ENCODE peak calls at places on chromosome 7, in nine cellular contexts. Q, B, F, W, G, U, A, L and O are unnamed samples.

GRCh38 chr7:129649128-129649690 is 37.7 kb downstream of the NRF1 start:
- DNase-seq in Q (no peak), B (no peak), F (no peak), W (no peak), G (no peak), U (no peak), A (no peak), L (no peak), O (no peak)

GRCh38 chr7:425794-426188 is 93.9 kb downstream of the PDGFA start:
- DNase-seq in Q (no peak), B (no peak), F (no peak), W (no peak), G (no peak), U (no peak), A (no peak), L (no peak), O (no peak)

GRCh38 chr7:121083138-121083789 is 94.8 kb downstream of the CPED1 start:
- DNase-seq in Q (no peak), B (no peak), F (no peak), W (no peak), G (no peak), U (no peak), A (no peak), L (no peak), O (no peak)

GRCh38 chr7:81488210-81488609 is 281.6 kb downstream of the HGF start:
- DNase-seq in Q (no peak), B (no peak), F (no peak), W (no peak), G (no peak), U (no peak), A (no peak), L (no peak), O (no peak)

GRCh38 chr7:150503581-150503980 is 11.1 kb upstream of the GIMAP7 start:
- DNase-seq in Q (no peak), B (no peak), F (no peak), W (no peak), G (no peak), U (no peak), A (no peak), L (no peak), O (no peak)

GRCh38 chr7:5525271-5526189 is 101.9 kb upstream of the TNRC18 start:
- DNase-seq in Q (peak; percentile 10), B (no peak), F (no peak), W (no peak), G (no peak), U (no peak), A (peak; percentile 25), L (no peak), O (no peak)

GRCh38 chr7:142313528-142313927 is 55.7 kb upstream of the PRSS58 start:
- DNase-seq in Q (peak; percentile 30), B (no peak), F (no peak), W (no peak), G (no peak), U (no peak), A (peak; percentile 73), L (no peak), O (no peak)

GRCh38 chr7:93910076-93910994 is 4.0 kb downstream of the GNGT1 start:
- DNase-seq in Q (no peak), B (peak; percentile 43), F (no peak), W (peak; percentile 82), G (no peak), U (no peak), A (no peak), L (no peak), O (peak; percentile 50)

GRCh38 chr7:154493594-154493993 is 441.4 kb downstream of the DPP6 start:
- DNase-seq in Q (no peak), B (no peak), F (no peak), W (no peak), G (no peak), U (no peak), A (no peak), L (no peak), O (no peak)

GRCh38 chr7:154484943-154485342 is 432.7 kb downstream of the DPP6 start:
- DNase-seq in Q (no peak), B (no peak), F (no peak), W (no peak), G (no peak), U (no peak), A (no peak), L (no peak), O (no peak)

GRCh38 chr7:154484406-154484805 is 432.2 kb downstream of the DPP6 start:
- DNase-seq in Q (no peak), B (no peak), F (no peak), W (no peak), G (no peak), U (no peak), A (no peak), L (no peak), O (no peak)

DNA sequence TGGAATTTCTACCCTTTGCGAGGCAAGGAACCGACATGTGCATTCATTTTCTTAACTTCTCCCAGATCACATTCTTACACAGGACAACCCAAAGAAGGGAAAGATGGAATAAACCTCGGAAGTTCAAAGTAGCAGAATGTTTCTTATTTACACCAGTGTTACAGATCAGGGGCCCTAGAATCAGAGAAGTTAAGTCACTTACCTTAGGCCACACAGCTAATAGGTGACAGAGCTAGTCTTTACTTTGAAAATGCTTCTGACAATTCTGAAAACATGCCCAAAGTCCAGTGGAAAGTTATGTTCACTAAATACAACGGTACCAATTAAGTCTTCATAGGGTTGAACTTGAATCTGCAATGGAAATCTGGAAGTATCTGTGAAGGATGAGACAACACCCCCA is 437.7 kb downstream of the DPP6 start:
- DNase-seq in Q (no peak), B (no peak), F (no peak), W (no peak), G (no peak), U (no peak), A (no peak), L (no peak), O (no peak)
- H3K4me1 ChIP-seq in Q (no peaks in the 10 kb centered on the region), B (no peaks in the 10 kb centered on the region), F (no peaks in the 10 kb centered on the region), W (no peaks in the 10 kb centered on the region), G (no peaks in the 10 kb centered on the region), U (no peaks in the 10 kb centered on the region), A (no peaks in the 10 kb centered on the region), L (no peaks in the 10 kb centered on the region), O (no peaks in the 10 kb centered on the region)

GRCh38 chr7:131013716-131014115 is 279.7 kb upstream of the KLF14 start:
- DNase-seq in Q (no peak), B (no peak), F (no peak), W (no peak), G (no peak), U (no peak), A (no peak), L (no peak), O (no peak)

GRCh38 chr7:131011976-131012375 is 278.0 kb upstream of the KLF14 start:
- DNase-seq in Q (no peak), B (no peak), F (no peak), W (no peak), G (no peak), U (no peak), A (no peak), L (no peak), O (no peak)

GRCh38 chr7:131012477-131013031 is 278.5 kb upstream of the KLF14 start:
- DNase-seq in Q (no peak), B (no peak), F (no peak), W (no peak), G (no peak), U (no peak), A (no peak), L (no peak), O (no peak)

GRCh38 chr7:131016230-131016629 is 282.2 kb upstream of the KLF14 start:
- DNase-seq in Q (no peak), B (no peak), F (no peak), W (no peak), G (no peak), U (no peak), A (no peak), L (no peak), O (no peak)

GRCh38 chr7:131015131-131015954 is 281.3 kb upstream of the KLF14 start:
- DNase-seq in Q (no peak), B (no peak), F (no peak), W (no peak), G (no peak), U (no peak), A (no peak), L (no peak), O (no peak)
- H3K4me1 ChIP-seq in Q (peaks cover 71% of the 10 kb centered on the region), B (peaks cover 84% of the 10 kb centered on the region), F (peaks cover 21% of the 10 kb centered on the region), W (peaks cover 38% of the 10 kb centered on the region), G (no peaks in the 10 kb centered on the region), U (peaks cover 70% of the 10 kb centered on the region), A (peaks cover 20% of the 10 kb centered on the region), L (peaks cover 69% of the 10 kb centered on the region), O (peaks cover 81% of the 10 kb centered on the region)

GRCh38 chr7:50621932-50622587 is 56.9 kb upstream of the DDC start:
- DNase-seq in Q (no peak), B (peak; percentile 43), F (no peak), W (no peak), G (peak; percentile 14), U (no peak), A (no peak), L (no peak), O (no peak)

GRCh38 chr7:50621206-50621605 is 56.0 kb upstream of the DDC start:
- DNase-seq in Q (no peak), B (no peak), F (no peak), W (no peak), G (peak; percentile 28), U (no peak), A (no peak), L (no peak), O (no peak)

GRCh38 chr7:50620418-50620817 is 55.2 kb upstream of the DDC start:
- DNase-seq in Q (no peak), B (no peak), F (no peak), W (no peak), G (peak; percentile 9), U (no peak), A (no peak), L (no peak), O (no peak)

GRCh38 chr7:50625360-50625759 is 60.2 kb upstream of the DDC start:
- DNase-seq in Q (no peak), B (no peak), F (no peak), W (no peak), G (peak; percentile 19), U (no peak), A (no peak), L (no peak), O (no peak)

DNA sequence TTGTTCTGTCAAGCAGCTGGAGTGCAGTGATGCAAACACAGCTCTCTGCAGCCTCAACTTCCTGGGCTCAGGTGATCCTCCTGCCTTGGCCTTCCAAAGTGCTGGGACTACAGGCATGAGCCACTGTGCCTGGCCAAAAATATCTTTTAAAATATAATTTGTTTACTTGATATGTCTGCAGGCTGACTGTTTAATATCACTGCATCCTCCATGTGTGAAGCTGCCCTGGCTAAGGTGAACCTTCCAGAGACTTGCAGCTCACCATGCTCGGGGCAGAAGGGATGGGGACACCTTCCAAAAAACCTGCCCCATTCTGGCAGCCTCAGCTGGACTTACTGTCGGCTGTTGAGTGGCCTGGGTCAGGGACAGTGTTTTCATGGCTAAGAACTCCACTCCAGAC is 57.6 kb upstream of the DDC start:
- DNase-seq in Q (no peak), B (no peak), F (no peak), W (no peak), G (peak; percentile 12), U (no peak), A (no peak), L (no peak), O (no peak)
- H3K4me1 ChIP-seq in Q (no peaks in the 10 kb centered on the region), B (peaks cover 45% of the 10 kb centered on the region), F (no peaks in the 10 kb centered on the region), W (peaks cover 3% of the 10 kb centered on the region), G (peaks cover 23% of the 10 kb centered on the region), U (peaks cover 5% of the 10 kb centered on the region), A (no peaks in the 10 kb centered on the region), L (no peaks in the 10 kb centered on the region), O (peaks cover 18% of the 10 kb centered on the region)

DNA sequence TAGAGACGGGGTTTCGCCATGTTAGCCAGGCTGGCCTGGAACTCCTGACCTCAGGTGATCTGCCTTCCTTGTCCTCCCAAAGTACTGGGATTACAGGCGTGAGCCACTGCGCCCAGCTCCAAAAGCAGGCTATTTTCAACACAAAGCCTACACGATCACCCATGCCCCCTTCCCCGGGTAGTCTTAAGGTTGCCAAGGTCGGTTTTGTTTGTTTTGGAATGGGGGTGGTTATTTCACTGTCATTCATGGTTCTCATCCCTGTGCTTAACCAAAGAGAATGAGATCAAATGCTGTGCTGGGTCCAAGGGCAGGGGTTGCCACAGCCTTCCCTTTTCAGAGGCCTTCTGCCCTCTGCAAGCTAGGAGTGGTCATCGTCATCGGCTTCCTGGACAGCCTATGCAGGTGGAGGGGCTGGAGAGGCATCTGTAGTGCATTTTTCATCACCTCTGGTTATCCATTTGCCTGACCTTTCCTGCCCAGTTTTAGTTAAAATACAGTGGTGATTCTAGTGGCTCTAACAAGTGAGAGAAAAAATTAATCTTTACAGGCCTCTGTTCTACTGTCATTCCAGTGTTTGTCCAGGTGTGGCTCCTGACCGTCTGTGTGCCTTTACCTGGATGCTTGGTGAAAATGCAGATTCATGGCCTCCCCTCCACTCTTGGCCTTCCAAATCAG is 11.4 kb downstream of the BLVRA start:
- DNase-seq in Q (no peak), B (no peak), F (no peak), W (no peak), G (no peak), U (no peak), A (no peak), L (no peak), O (no peak)
- H3K4me1 ChIP-seq in Q (peaks cover under 1% of the 10 kb centered on the region), B (no peaks in the 10 kb centered on the region), F (no peaks in the 10 kb centered on the region), W (no peaks in the 10 kb centered on the region), G (no peaks in the 10 kb centered on the region), U (peaks cover 13% of the 10 kb centered on the region), A (no peaks in the 10 kb centered on the region), L (no peaks in the 10 kb centered on the region), O (peaks cover 1% of the 10 kb centered on the region)